ENCODE peak calls at places on chromosomes 11 and 22, in ten cellular contexts. N is heart left ventricle, M is IMR-90, I is adrenal gland, K is Caco-2, O is cardiac muscle cell, Q is H9, W is neural progenitor cell, H is uterus, D is right cardiac atrium. V is an unnamed sample. For H3K9me3, the result is how much of the 10 kb centered on the place peaks cover.

GRCh38 chr22:30325065-30325720 is 1.5 kb downstream of the TBC1D10A start:
- DNase-seq in O (peak), Q (no peak), D (no peak), H (peak), W (peak), I (peak), M (peak), K (no peak), N (peak), V (peak)

GRCh38 chr11:14547440-14547839 is 27.3 kb upstream of the PSMA1 start:
- DNase-seq in M (no peak), D (no peak), I (no peak), N (no peak), H (no peak), K (no peak), O (no peak), Q (no peak), W (no peak), V (no peak)

GRCh38 chr11:107689317-107690202 is 22.3 kb downstream of the SLN start:
- DNase-seq in W (peak), O (peak), K (peak), N (peak), H (peak), I (peak), M (peak), Q (peak), D (peak), V (peak)

GRCh38 chr22:19932367-19933206 is 9.0 kb upstream of the COMT start:
- DNase-seq in I (no peak), Q (no peak), H (no peak), O (no peak), D (no peak), W (no peak), N (no peak), K (no peak), M (no peak), V (no peak)

GRCh38 chr22:20299736-20300136 is 20.1 kb downstream of the DGCR6L start:
- DNase-seq in M (peak), W (no peak), Q (no peak), K (no peak), O (peak), I (peak), D (peak), H (peak), N (no peak), V (no peak)

GRCh38 chr22:33756508-33756949 is 163.7 kb downstream of the LARGE1 start:
- DNase-seq in K (no peak), N (no peak), O (peak), H (no peak), M (no peak), W (peak), Q (peak), I (no peak), D (no peak), V (no peak)

GRCh38 chr22:17910561-17911311 is 113.6 kb downstream of the MICAL3 start:
- DNase-seq in K (no peak), I (peak), Q (peak), H (peak), O (peak), W (peak), D (peak), M (peak), N (peak), V (peak)

GRCh38 chr11:6440906-6441358 is at the start of gene HPX:
- DNase-seq in M (no peak), I (no peak), Q (no peak), W (no peak), N (no peak), K (peak), O (no peak), D (no peak), H (no peak), V (no peak)

GRCh38 chr22:27170491-27170890 is 513.1 kb downstream of the MIAT start:
- DNase-seq in M (peak), N (no peak), I (peak), W (no peak), D (no peak), K (no peak), Q (no peak), O (no peak), H (peak), V (peak)

GRCh38 chr11:61173456-61173855 is 12.2 kb upstream of the VPS37C start:
- DNase-seq in N (no peak), H (no peak), I (no peak), M (peak), O (no peak), K (peak), D (no peak), W (no peak), Q (no peak), V (no peak)

GRCh38 chr22:31905356-31905755 is 39.0 kb upstream of the YWHAH start:
- DNase-seq in O (no peak), D (no peak), Q (no peak), K (no peak), I (no peak), N (no peak), H (no peak), M (no peak), W (no peak), V (no peak)

DNA sequence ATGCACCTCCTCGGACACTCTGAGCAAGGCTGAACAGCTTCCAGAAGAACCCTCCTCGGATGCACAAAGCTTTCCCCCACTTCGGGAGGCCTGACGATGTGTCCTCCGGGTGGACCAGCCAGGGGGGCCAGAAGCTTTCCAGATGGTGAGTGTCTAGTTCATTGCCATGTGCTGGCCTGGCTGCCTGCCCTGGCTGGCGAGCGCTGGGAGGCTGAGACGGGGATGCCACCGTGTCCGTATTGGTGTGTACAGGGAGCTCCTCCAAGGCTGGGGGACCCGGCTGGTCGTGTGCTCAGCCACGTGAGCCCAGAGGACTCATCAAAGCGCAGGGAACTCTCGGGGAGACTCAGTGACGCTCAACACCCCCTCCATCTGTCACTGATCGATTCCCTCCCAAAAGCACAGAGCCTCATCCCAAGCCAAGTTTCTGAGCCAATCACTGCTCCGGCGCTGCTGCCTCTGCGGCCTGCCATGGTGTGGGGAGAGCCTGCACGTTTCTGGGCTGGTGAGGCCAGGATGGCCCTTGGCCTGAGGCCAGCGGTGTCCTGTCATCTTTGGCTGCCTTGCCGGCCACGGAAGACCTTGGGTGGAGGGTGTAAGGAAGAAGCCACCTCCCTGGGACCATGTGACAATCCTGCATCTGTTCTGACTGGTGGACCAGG is 423.7 kb downstream of the SHANK2 start:
- DNase-seq in K (no peak), H (no peak), I (peak), W (no peak), O (no peak), Q (no peak), M (no peak), N (no peak), D (peak), V (no peak)
- H3K9me3 ChIP-seq in K (under half), H (under half), I (under half), W (under half), O (under half), Q (under half), M (under half), N (under half), D (under half), V (under half)

DNA sequence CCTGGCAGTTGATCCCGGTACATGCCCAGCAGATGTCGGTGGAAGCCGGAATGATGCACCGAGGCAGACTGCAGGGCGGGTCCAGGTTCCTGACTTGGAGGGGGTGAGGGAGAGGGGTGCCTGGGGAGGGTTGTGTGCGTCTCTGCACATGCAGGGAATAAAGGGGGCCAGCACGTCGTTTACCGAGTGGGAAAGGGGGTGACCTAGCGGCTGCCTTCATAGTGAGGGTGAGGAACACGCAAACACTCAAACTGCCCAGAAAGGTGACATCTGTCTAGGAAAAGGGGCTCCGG is 801.7 kb downstream of the TBC1D22A start:
- DNase-seq in H (no peak), Q (no peak), I (no peak), D (no peak), K (no peak), W (no peak), O (no peak), M (no peak), N (no peak), V (no peak)
- H3K9me3 ChIP-seq in H (under half), Q (half or more), I (under half), D (under half), K (under half), W (under half), O (under half), M (under half), N (under half), V (under half)

GRCh38 chr22:48531721-48532435 is 1295.8 kb downstream of the BRD1 start:
- DNase-seq in Q (no peak), W (peak), I (no peak), N (no peak), D (no peak), O (no peak), M (no peak), H (no peak), K (no peak), V (no peak)
- H3K9me3 ChIP-seq in Q (under half), W (under half), I (under half), N (under half), D (under half), O (under half), M (half or more), H (under half), K (under half), V (under half)

GRCh38 chr22:49643998-49644397 is 183.7 kb downstream of the BRD1 start:
- DNase-seq in K (no peak), D (peak), O (no peak), M (no peak), Q (no peak), W (no peak), H (no peak), I (no peak), N (no peak), V (no peak)
- H3K9me3 ChIP-seq in K (under half), D (under half), O (under half), M (under half), Q (under half), W (under half), H (under half), I (under half), N (under half), V (under half)

GRCh38 chr11:9982796-9983579 is 311.0 kb downstream of the SBF2 start:
- DNase-seq in W (peak), M (peak), I (no peak), N (no peak), H (no peak), O (no peak), K (peak), D (no peak), Q (peak), V (peak)
- H3K9me3 ChIP-seq in W (under half), M (under half), I (under half), N (under half), H (under half), O (under half), K (under half), D (under half), Q (under half), V (under half)

GRCh38 chr22:11616811-11617210 is 3911.2 kb upstream of the OR11H1 start:
- DNase-seq in Q (no peak), O (no peak), I (no peak), D (no peak), H (no peak), K (no peak), M (no peak), W (no peak), N (no peak), V (no peak)

DNA sequence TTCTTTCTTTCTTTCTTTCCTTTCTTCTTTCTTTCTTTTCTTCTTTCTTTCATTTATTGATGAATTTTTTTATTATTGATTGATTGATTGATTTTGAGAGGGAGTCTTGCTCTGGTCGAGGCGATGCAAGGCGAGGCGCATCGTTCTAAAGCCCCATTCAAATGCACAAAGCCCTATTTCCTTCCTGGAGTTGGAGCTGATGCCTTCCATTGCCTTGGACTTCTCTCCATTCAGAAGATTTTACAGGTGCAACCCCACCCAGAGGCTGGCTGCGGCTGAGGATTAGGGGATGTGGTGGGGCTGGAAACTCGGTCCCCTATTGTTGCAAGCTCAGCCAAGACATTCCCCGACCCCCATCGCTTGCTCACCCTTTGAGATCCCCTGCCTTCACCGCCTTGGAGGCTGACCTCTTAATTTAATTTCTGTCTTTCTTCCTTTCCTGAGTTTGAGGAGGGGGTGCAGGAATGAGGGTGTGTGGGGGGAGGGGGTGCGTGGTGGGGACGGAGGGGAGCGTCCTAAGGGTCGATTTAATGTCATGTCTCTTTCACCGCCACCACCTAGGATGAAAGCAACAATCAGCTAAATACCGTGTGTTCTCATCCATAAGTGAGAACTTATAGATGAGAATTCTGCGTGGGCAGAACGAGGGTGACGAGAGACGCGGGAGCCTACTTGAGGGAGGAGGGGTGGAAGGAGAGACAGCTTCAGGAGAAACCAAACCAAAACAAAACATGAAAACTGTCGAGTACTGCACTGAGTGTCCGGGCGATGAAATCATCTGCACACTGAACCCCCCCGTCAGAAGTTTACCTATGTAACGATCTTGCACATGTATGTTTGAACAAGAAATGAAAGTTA is 3913.9 kb upstream of the OR11H1 start:
- DNase-seq in N (no peak), K (no peak), H (no peak), Q (no peak), D (no peak), W (no peak), M (no peak), I (no peak), O (no peak), V (no peak)
- H3K9me3 ChIP-seq in N (under half), K (under half), H (under half), Q (half or more), D (under half), W (half or more), M (under half), I (under half), O (under half), V (under half)

DNA sequence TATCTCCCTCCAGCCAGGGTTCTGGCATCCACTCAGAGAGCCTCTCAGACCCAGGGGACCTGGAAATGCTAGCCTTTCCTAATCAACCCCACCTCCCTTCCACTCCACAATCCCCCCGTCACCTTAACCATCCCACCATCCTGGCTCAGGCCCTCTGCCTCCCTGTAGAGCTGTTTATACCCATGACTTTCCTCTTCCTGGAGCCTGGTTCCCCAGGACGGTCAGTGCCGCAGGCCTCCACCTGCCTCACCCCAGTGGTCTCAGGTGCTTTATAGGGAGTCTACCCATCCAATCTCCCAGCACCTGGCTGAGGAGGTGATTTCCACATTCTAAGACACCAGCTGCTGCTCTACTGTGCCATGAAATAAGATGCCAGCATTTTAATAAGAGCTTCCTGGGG is 1159.5 kb downstream of the TBC1D22A start:
- DNase-seq in I (no peak), O (no peak), N (no peak), D (no peak), K (no peak), M (no peak), H (no peak), W (no peak), Q (no peak), V (no peak)
- H3K9me3 ChIP-seq in I (under half), O (under half), N (under half), D (under half), K (under half), M (half or more), H (under half), W (under half), Q (under half), V (under half)

GRCh38 chr11:50267851-50268250 is 235.2 kb downstream of the OR4C45 start:
- DNase-seq in H (no peak), Q (no peak), W (no peak), I (no peak), O (no peak), K (no peak), N (no peak), M (no peak), D (peak), V (no peak)
- H3K9me3 ChIP-seq in H (under half), Q (half or more), W (under half), I (under half), O (under half), K (under half), N (under half), M (under half), D (under half), V (under half)